ENCODE peak calls at places on chromosomes 13 and 19, in five cellular contexts. V is cardiac muscle cell, K is GDM1, T is ureter, J is heart left ventricle. G is an unnamed sample.

GRCh38 chr13:102903659-102904407 is 58.0 kb downstream of the ERCC5 start:
- DNase-seq in V (peak; percentile 34), K (no peak), T (no peak), J (no peak), G (no peak)

GRCh38 chr13:42054798-42055499 is 6.5 kb downstream of the DGKH start:
- DNase-seq in T (no peak), J (no peak), K (no peak), V (no peak), G (no peak)

GRCh38 chr13:105276571-105276970 is 1258.9 kb downstream of the EFNB2 start:
- DNase-seq in V (peak; percentile 62), J (no peak), T (no peak), K (no peak), G (no peak)

GRCh38 chr13:110684388-110685056 is 21.4 kb downstream of the CARS2 start:
- DNase-seq in J (no peak), V (no peak), K (no peak), T (no peak), G (no peak)

GRCh38 chr19:45117666-45118065 is 24.7 kb downstream of the PPP1R37 start:
- DNase-seq in K (no peak), V (no peak), J (no peak), T (no peak), G (no peak)

GRCh38 chr19:5436101-5436947 is 18.9 kb upstream of the ZNRF4 start:
- DNase-seq in V (peak; percentile 86), J (no peak), T (no peak), K (no peak), G (no peak)

GRCh38 chr19:49114630-49115363 is 627 bp downstream of the LIN7B start:
- DNase-seq in V (peak; percentile 90), K (no peak), T (no peak), J (peak; percentile 77), G (peak; percentile 64)

GRCh38 chr13:24493356-24493755 is 19.2 kb downstream of the PARP4 start:
- DNase-seq in J (no peak), K (no peak), V (no peak), T (no peak), G (no peak)

GRCh38 chr19:39074942-39075341 is 9.2 kb upstream of the ACP7 start:
- DNase-seq in T (no peak), K (no peak), J (no peak), V (no peak), G (no peak)

GRCh38 chr19:6724631-6725185 is 4.3 kb upstream of the C3 start:
- DNase-seq in T (no peak), K (no peak), J (no peak), V (no peak), G (no peak)

GRCh38 chr19:52331757-52332156 is 4.3 kb upstream of the ZNF610 start:
- DNase-seq in J (no peak), T (no peak), K (no peak), V (no peak), G (no peak)

GRCh38 chr19:51462681-51463080 is 4.4 kb upstream of the SIGLEC8 start:
- DNase-seq in V (no peak), T (no peak), J (no peak), K (no peak), G (no peak)

GRCh38 chr19:46493236-46494114 is 2.2 kb downstream of the PNMA8B start:
- DNase-seq in T (no peak), K (no peak), J (peak; percentile 56), V (no peak), G (no peak)

G was measured in lung.